ENCODE peak calls at places on chromosomes 11 and 22, in seven cellular contexts. W, F, E, H, I, P and C are unnamed samples.
A peak's percentile ranks its signal among the peaks of the same experiment; 100 is the strongest.

GRCh38 chr22:50169774-50170341 is 673 bp upstream of the PANX2 start:
- DNase-seq in W (peak; percentile 62), F (no peak), E (no peak), H (no peak), I (peak; percentile 59), P (no peak), C (no peak)

GRCh38 chr11:121291896-121292502 is 572 bp upstream of the SC5D start:
- DNase-seq in W (peak; percentile 5), F (no peak), E (no peak), H (no peak), I (no peak), P (no peak), C (peak; percentile 19)

GRCh38 chr11:10268746-10269487 is 25.1 kb downstream of the SBF2 start:
- DNase-seq in W (no peak), F (no peak), E (no peak), H (no peak), I (no peak), P (peak; percentile 5), C (no peak)

GRCh38 chr11:17544181-17544622 is at the start of gene USH1C:
- DNase-seq in W (no peak), F (no peak), E (no peak), H (no peak), I (peak; percentile 72), P (no peak), C (peak; percentile 7)

GRCh38 chr11:110071197-110071596 is 22.0 kb upstream of the ZC3H12C start:
- DNase-seq in W (no peak), F (no peak), E (no peak), H (no peak), I (no peak), P (no peak), C (no peak)

GRCh38 chr22:32353840-32354239 is 3.8 kb upstream of the RFPL3 start:
- DNase-seq in W (no peak), F (no peak), E (no peak), H (no peak), I (no peak), P (no peak), C (no peak)

GRCh38 chr11:44625759-44626523 is 60.5 kb downstream of the CD82 start:
- DNase-seq in W (no peak), F (no peak), E (no peak), H (no peak), I (peak; percentile 20), P (no peak), C (no peak)

GRCh38 chr11:59173964-59174663 is 2.2 kb downstream of the DTX4 start:
- DNase-seq in W (peak; percentile 86), F (no peak), E (no peak), H (no peak), I (peak; percentile 73), P (no peak), C (no peak)

GRCh38 chr11:104005234-104005855 is 31.1 kb upstream of the DDI1 start:
- DNase-seq in W (no peak), F (no peak), E (no peak), H (no peak), I (no peak), P (peak; percentile 62), C (no peak)

GRCh38 chr11:68471360-68472340 is 11.1 kb downstream of the PPP6R3 start:
- DNase-seq in W (no peak), F (no peak), E (no peak), H (no peak), I (no peak), P (no peak), C (no peak)

GRCh38 chr22:47205562-47205961 is 443.1 kb downstream of the TBC1D22A start:
- DNase-seq in W (no peak), F (no peak), E (no peak), H (no peak), I (peak; percentile 15), P (no peak), C (no peak)

GRCh38 chr11:1619449-1619848 is 2.5 kb downstream of the KRTAP5-4 start:
- DNase-seq in W (no peak), F (no peak), E (no peak), H (no peak), I (no peak), P (no peak), C (no peak)

DNA sequence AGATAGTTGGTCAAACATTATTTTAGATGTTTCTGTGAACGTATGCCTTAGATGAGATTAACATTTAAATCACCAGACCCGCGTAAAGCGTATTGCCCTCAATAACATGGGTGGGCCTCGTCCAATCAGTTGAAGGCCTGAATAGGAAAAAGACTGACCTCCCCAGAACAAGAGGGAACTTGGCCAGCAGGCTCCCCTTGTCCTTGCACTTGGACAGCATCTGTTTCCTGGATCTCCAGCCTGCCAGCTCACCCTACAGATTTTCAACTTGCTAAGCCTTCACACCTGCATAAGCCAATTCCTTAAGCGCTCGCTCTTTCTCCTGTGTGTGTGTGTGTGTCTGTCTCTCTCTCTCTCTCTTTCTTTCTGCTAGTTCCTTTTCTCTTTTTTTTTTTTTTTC is 8.2 kb downstream of the TOM1 start:
- DNase-seq in W (no peak), F (no peak), E (no peak), H (no peak), I (no peak), P (no peak), C (peak; percentile 50)
- H3K27ac ChIP-seq in W (no peak overlapping the region), F (no peak overlapping the region), E (no peak overlapping the region), H (peak overlapping the region; percentile 88), I (no peak overlapping the region), P (no peak overlapping the region), C (no peak overlapping the region)

GRCh38 chr11:128491195-128491936 is 96.0 kb downstream of the ETS1 start:
- DNase-seq in W (no peak), F (no peak), E (no peak), H (no peak), I (no peak), P (no peak), C (no peak)

GRCh38 chr11:128494418-128495332 is 92.7 kb downstream of the ETS1 start:
- DNase-seq in W (no peak), F (no peak), E (no peak), H (no peak), I (no peak), P (no peak), C (no peak)

GRCh38 chr11:128492461-128492860 is 94.9 kb downstream of the ETS1 start:
- DNase-seq in W (no peak), F (no peak), E (no peak), H (no peak), I (no peak), P (no peak), C (no peak)

GRCh38 chr11:128492903-128493569 is 94.3 kb downstream of the ETS1 start:
- DNase-seq in W (no peak), F (no peak), E (no peak), H (no peak), I (no peak), P (no peak), C (no peak)

DNA sequence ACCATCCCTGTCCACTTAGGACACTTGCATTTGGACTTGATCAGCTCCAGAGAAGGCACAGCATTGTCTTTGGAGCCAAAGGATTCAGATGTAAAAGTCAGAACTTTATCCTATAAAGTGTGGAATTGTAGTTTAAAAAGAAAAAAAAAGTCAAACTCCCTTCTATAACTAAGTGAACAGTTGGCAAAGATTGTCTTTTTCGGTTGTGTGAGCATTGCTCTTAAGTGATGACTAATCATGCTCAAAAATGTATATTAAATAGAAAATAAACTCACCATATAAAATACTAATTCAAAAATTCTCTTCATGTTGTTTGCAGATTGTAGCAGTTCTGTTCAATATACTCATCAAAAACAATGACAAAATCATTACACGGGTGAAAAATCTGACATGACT is 93.8 kb downstream of the ETS1 start:
- DNase-seq in W (no peak), F (no peak), E (no peak), H (no peak), I (no peak), P (peak; percentile 61), C (no peak)
- H3K4me1 ChIP-seq in W (peaks cover 65% of the 10 kb centered on the region), F (peaks cover 23% of the 10 kb centered on the region), E (peaks cover 41% of the 10 kb centered on the region), H (peaks cover 19% of the 10 kb centered on the region), I (peaks cover 41% of the 10 kb centered on the region), P (peaks cover 60% of the 10 kb centered on the region), C (peaks cover 28% of the 10 kb centered on the region)

DNA sequence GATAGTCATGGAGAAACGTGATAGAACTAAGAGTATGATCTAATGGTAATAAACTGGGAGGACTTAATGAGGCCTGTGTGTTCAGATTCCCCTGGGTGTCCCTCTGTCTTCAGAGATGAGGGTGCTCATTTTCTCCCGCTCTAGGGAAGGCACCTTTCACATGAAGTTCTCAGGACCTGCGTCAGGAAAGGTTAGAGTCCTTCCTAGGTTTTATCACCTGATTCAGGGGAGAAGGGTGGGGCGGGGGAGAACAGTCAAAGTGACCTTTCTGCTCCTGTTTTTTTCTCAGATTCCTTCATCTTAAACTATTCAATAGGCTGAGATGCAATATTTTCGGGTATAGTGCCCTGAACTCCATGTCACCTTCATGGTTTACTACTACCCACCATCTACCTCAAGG is 22.4 kb upstream of the CRTAM start:
- DNase-seq in W (no peak), F (no peak), E (no peak), H (no peak), I (no peak), P (no peak), C (no peak)
- H3K27ac ChIP-seq in W (peak overlapping the region; percentile 97), F (no peak overlapping the region), E (no peak overlapping the region), H (peak overlapping the region; percentile 79), I (no peak overlapping the region), P (no peak overlapping the region), C (no peak overlapping the region)

GRCh38 chr11:65899356-65900124 is 648 bp downstream of the FOSL1 start:
- DNase-seq in W (peak; percentile 88), F (peak; percentile 63), E (peak; percentile 56), H (no peak), I (peak; percentile 67), P (peak; percentile 71), C (peak; percentile 81)

GRCh38 chr11:65903068-65903481 is 2.9 kb upstream of the FOSL1 start:
- DNase-seq in W (peak; percentile 91), F (no peak), E (no peak), H (no peak), I (no peak), P (peak; percentile 78), C (no peak)

GRCh38 chr11:65898656-65899355 is 1.4 kb downstream of the FOSL1 start:
- DNase-seq in W (no peak), F (no peak), E (no peak), H (no peak), I (no peak), P (peak; percentile 30), C (no peak)

GRCh38 chr11:65900899-65901180 is 652 bp upstream of the FOSL1 start:
- DNase-seq in W (no peak), F (no peak), E (no peak), H (no peak), I (no peak), P (no peak), C (no peak)

GRCh38 chr11:65900125-65900898 is at the start of gene FOSL1:
- DNase-seq in W (peak; percentile 100), F (peak; percentile 84), E (peak; percentile 86), H (peak; percentile 57), I (peak; percentile 96), P (peak; percentile 96), C (peak; percentile 91)
- H3K4me1 ChIP-seq in W (peaks cover 71% of the 10 kb centered on the region), F (peaks cover 13% of the 10 kb centered on the region), E (no peaks in the 10 kb centered on the region), H (peaks cover 5% of the 10 kb centered on the region), I (peaks cover 11% of the 10 kb centered on the region), P (peaks cover 37% of the 10 kb centered on the region), C (peaks cover 12% of the 10 kb centered on the region)

GRCh38 chr11:64643258-64643881 is 52.4 kb downstream of the SLC22A12 start:
- DNase-seq in W (no peak), F (no peak), E (no peak), H (no peak), I (no peak), P (no peak), C (no peak)
- H3K27ac ChIP-seq in W (no peak overlapping the region), F (no peak overlapping the region), E (no peak overlapping the region), H (no peak overlapping the region), I (no peak overlapping the region), P (no peak overlapping the region), C (no peak overlapping the region)